ENCODE peak calls at places on chromosomes 5 and 9, in five cellular contexts. H, S, P, O and I are unnamed samples.

GRCh38 chr5:73393606-73394489 is 54.7 kb downstream of the FOXD1 start:
- DNase-seq in H (no peak), S (no peak), P (no peak), O (no peak), I (no peak)

GRCh38 chr5:82259172-82259800 is 18.9 kb downstream of the RPS23 start:
- DNase-seq in H (peak; percentile 35), S (no peak), P (peak; percentile 47), O (no peak), I (no peak)

GRCh38 chr9:78273761-78274160 is 23.2 kb upstream of the PSAT1 start:
- DNase-seq in H (no peak), S (no peak), P (peak; percentile 74), O (no peak), I (no peak)

GRCh38 chr9:78601957-78602565 is 305.1 kb downstream of the PSAT1 start:
- DNase-seq in H (peak; percentile 72), S (peak; percentile 12), P (peak; percentile 66), O (peak; percentile 17), I (peak; percentile 55)

GRCh38 chr5:67677422-67677970 is 480.9 kb upstream of the CD180 start:
- DNase-seq in H (no peak), S (no peak), P (no peak), O (no peak), I (no peak)

GRCh38 chr5:143541943-143542797 is 138.7 kb upstream of the NR3C1 start:
- DNase-seq in H (no peak), S (no peak), P (no peak), O (no peak), I (no peak)

GRCh38 chr9:124365045-124365444 is 50.2 kb downstream of the PSMB7 start:
- DNase-seq in H (no peak), S (no peak), P (no peak), O (no peak), I (no peak)

GRCh38 chr9:112570731-112571167 is 84.1 kb downstream of the KIAA1958 start:
- DNase-seq in H (no peak), S (peak; percentile 89), P (no peak), O (no peak), I (no peak)

GRCh38 chr5:177085985-177086917 is at the start of gene FGFR4:
- DNase-seq in H (peak; percentile 85), S (peak; percentile 65), P (peak; percentile 39), O (peak; percentile 99), I (peak; percentile 87)

GRCh38 chr9:109506097-109506712 is 8.1 kb upstream of the PTPN3 start:
- DNase-seq in H (peak; percentile 36), S (peak; percentile 89), P (no peak), O (no peak), I (no peak)

GRCh38 chr9:99112750-99113417 is 8.0 kb downstream of the TGFBR1 start:
- DNase-seq in H (no peak), S (no peak), P (no peak), O (no peak), I (no peak)

GRCh38 chr9:76667521-76667957 is 96.7 kb upstream of the PCA3 start:
- DNase-seq in H (no peak), S (no peak), P (peak; percentile 25), O (no peak), I (no peak)

GRCh38 chr9:112112941-112113399 is 62.1 kb downstream of the SUSD1 start:
- DNase-seq in H (peak; percentile 71), S (peak; percentile 60), P (no peak), O (no peak), I (peak; percentile 52)

GRCh38 chr5:98635631-98636030 is 137.8 kb upstream of the RGMB start:
- DNase-seq in H (peak; percentile 14), S (no peak), P (peak; percentile 72), O (no peak), I (no peak)

GRCh38 chr5:79875230-79875629 is 115.8 kb downstream of the MTX3 start:
- DNase-seq in H (no peak), S (no peak), P (no peak), O (no peak), I (no peak)

GRCh38 chr5:113608113-113608551 is 94.6 kb downstream of the YTHDC2 start:
- DNase-seq in H (no peak), S (no peak), P (peak; percentile 43), O (no peak), I (no peak)

GRCh38 chr9:93415176-93415690 is 36.3 kb upstream of the FAM120A start:
- DNase-seq in H (no peak), S (no peak), P (no peak), O (no peak), I (no peak)

GRCh38 chr5:8829322-8830029 is 716.4 kb downstream of the SEMA5A start:
- DNase-seq in H (peak; percentile 54), S (no peak), P (peak; percentile 100), O (no peak), I (no peak)

GRCh38 chr9:35862328-35862727 is 7.9 kb downstream of the OR13J1 start:
- DNase-seq in H (no peak), S (no peak), P (no peak), O (no peak), I (no peak)

GRCh38 chr5:135079282-135079681 is 45.3 kb upstream of the PITX1 start:
- DNase-seq in H (no peak), S (no peak), P (no peak), O (no peak), I (no peak)

GRCh38 chr5:135072357-135073247 is 38.6 kb upstream of the PITX1 start:
- DNase-seq in H (no peak), S (no peak), P (no peak), O (no peak), I (peak; percentile 58)

GRCh38 chr5:135073771-135074345 is 39.8 kb upstream of the PITX1 start:
- DNase-seq in H (no peak), S (no peak), P (peak; percentile 39), O (no peak), I (no peak)

GRCh38 chr5:135076801-135077200 is 42.8 kb upstream of the PITX1 start:
- DNase-seq in H (no peak), S (no peak), P (no peak), O (no peak), I (no peak)

GRCh38 chr5:135075621-135076585 is 41.9 kb upstream of the PITX1 start:
- DNase-seq in H (no peak), S (no peak), P (peak; percentile 53), O (no peak), I (no peak)
- TF ChIP-seq MAFK in H (no peak), S (no peak), P (no peak), O (no peak), I (no peak)

GRCh38 chr9:133581553-133582343 is 27.4 kb downstream of the FAM163B start:
- DNase-seq in H (no peak), S (no peak), P (peak; percentile 75), O (no peak), I (no peak)
- TF ChIP-seq MAFK in H (no peak), S (no peak), P (no peak), O (no peak), I (no peak)

GRCh38 chr9:121833061-121833460 is 181.6 kb downstream of the DAB2IP start:
- DNase-seq in H (no peak), S (no peak), P (no peak), O (no peak), I (no peak)

GRCh38 chr9:121837113-121838010 is 185.9 kb downstream of the DAB2IP start:
- DNase-seq in H (no peak), S (no peak), P (peak; percentile 85), O (no peak), I (no peak)

GRCh38 chr9:121835581-121836381 is 184.3 kb downstream of the DAB2IP start:
- DNase-seq in H (no peak), S (no peak), P (peak; percentile 20), O (no peak), I (no peak)

GRCh38 chr9:121838757-121839669 is 187.6 kb downstream of the DAB2IP start:
- DNase-seq in H (no peak), S (no peak), P (no peak), O (no peak), I (no peak)

DNA sequence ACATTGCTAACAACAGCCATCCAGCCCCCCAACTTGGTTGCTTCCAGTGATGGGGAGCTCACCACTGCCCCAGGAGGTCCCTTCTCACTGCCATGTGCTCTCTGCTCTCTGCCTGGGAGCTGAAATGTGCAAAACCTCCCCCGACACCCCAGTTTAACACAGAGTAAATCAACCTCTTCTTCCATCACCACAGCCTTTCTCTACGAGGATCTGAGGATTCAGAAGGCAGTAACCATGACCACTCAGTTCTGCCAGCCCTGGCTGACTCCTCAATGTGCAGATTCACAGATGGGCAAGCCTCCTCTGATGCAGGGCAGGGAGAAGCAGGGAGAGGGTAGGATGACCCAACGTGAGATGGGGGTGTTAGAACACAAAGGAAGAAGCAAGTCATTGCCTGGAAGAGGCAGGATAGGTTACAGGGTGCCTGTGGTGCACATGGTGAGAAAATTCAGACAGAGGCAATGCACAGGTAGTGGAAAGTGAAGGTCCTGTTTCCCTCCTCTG is 185.0 kb downstream of the DAB2IP start:
- DNase-seq in H (no peak), S (no peak), P (no peak), O (no peak), I (peak; percentile 28)
- TF ChIP-seq MAFK in H (no peak), S (no peak), P (no peak), O (no peak), I (no peak)

DNA sequence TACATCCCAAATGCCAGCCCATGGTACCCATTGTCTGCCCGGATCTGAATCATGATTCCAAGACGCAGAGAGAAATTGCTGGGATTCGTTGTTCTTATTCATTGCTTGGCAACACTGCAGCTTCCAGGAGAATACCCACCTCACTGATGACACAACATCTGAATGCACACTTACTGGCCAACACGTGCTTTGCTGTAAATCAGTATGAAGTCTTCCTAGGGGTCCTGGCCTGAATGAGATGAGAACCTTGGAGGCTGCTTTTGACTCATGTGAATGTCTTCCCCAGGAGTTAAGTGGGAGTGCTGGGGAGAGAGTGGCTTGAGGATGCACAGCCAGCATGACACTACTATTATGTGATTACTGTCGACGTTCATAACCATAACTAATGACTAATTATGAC is 11.6 kb downstream of the SRD5A1 start:
- DNase-seq in H (no peak), S (no peak), P (peak; percentile 49), O (no peak), I (no peak)
- TF ChIP-seq MAFK in H (no peak), S (no peak), P (no peak), O (no peak), I (no peak)

DNA sequence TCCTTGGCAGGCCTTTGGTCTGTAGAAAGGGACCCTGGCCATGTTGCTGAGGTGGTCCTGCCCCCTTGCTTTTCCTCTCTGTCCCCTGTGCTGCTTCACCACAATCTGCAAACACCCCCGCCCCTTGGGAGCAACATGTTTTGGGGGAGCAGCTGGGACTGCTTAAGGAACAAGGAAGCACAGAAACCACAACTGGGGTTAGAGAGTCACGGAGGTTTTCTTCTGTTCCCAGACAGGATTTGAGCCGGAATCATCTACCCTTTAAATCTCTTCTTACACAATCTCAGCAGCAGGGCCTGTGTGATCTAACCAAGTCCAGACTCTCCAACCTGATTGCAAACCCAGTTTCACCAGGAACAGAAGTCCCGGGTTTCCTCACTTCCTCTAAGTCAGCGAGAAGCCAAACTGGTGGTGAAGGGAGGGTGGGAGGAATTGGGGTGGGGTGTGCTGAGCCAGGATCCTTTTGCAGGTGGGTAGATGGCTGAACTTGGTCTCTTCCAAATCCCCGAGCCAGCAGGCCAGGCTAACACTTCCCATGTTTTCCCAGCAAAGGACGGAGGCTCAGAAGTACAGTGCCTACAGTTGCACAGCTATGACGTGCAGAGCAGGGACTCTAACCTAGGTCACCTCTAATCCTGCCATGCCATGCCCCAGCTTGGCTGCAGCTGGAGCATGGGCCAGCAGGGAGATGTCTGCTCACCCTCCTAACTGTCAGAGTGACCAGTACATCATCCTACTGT is 25.0 kb downstream of the SH3PXD2B start:
- DNase-seq in H (no peak), S (no peak), P (peak; percentile 82), O (no peak), I (no peak)
- TF ChIP-seq MAFK in H (no peak), S (no peak), P (no peak), O (no peak), I (no peak)

GRCh38 chr9:9412241-9412640 is 1200.6 kb downstream of the PTPRD start:
- DNase-seq in H (no peak), S (no peak), P (no peak), O (no peak), I (no peak)
- TF ChIP-seq MAFK in H (no peak), S (no peak), P (no peak), O (no peak), I (no peak)